ENCODE peak calls at places on chromosomes 16 and 17, in four cellular contexts. Q, D, U and G are unnamed samples.

GRCh38 chr16:23072084-23072599 is 77.1 kb downstream of the USP31 start:
- DNase-seq in U (no peak), D (no peak), Q (no peak), G (peak; percentile 90)

GRCh38 chr17:65514541-65514940 is 46.9 kb downstream of the AXIN2 start:
- DNase-seq in U (no peak), D (no peak), Q (no peak), G (no peak)

GRCh38 chr16:49019081-49019633 is 262.5 kb downstream of the CBLN1 start:
- DNase-seq in D (no peak), Q (no peak), U (no peak), G (no peak)

GRCh38 chr17:43140396-43141332 is 15.5 kb upstream of the BRCA1 start:
- DNase-seq in D (no peak), U (no peak), Q (no peak), G (no peak)

GRCh38 chr17:33175565-33175964 is 117.5 kb downstream of the ASIC2 start:
- DNase-seq in Q (no peak), D (no peak), U (no peak), G (no peak)

GRCh38 chr17:57456622-57457021 is 200.3 kb downstream of the MSI2 start:
- DNase-seq in Q (no peak), U (no peak), D (no peak), G (no peak)

GRCh38 chr17:58875261-58875660 is 119.6 kb downstream of the PPM1E start:
- DNase-seq in U (no peak), Q (no peak), D (no peak), G (no peak)

GRCh38 chr17:10192500-10192899 is 5.9 kb downstream of the GAS7 start:
- DNase-seq in U (no peak), Q (no peak), D (no peak), G (no peak)

GRCh38 chr16:66036162-66036561 is 330.3 kb upstream of the CDH5 start:
- DNase-seq in D (no peak), U (peak; percentile 21), Q (no peak), G (no peak)

GRCh38 chr16:1708083-1708767 is 2.2 kb downstream of the MAPK8IP3 start:
- DNase-seq in D (no peak), U (no peak), Q (no peak), G (no peak)

GRCh38 chr16:72480926-72481325 is 309.0 kb upstream of the PMFBP1 start:
- DNase-seq in D (no peak), Q (no peak), U (no peak), G (peak; percentile 29)

GRCh38 chr17:31858647-31859486 is at the start of gene COPRS:
- DNase-seq in U (peak; percentile 64), Q (peak; percentile 89), D (peak; percentile 25), G (peak; percentile 78)

GRCh38 chr17:17570207-17570797 is 21.2 kb downstream of the PEMT start:
- DNase-seq in U (peak; percentile 55), D (no peak), Q (no peak), G (peak; percentile 19)

GRCh38 chr17:66964930-66965800 is 658 bp downstream of the CACNG4 start:
- DNase-seq in D (no peak), U (no peak), Q (no peak), G (no peak)

GRCh38 chr17:58734040-58734439 is 21.6 kb upstream of the PPM1E start:
- DNase-seq in U (no peak), Q (no peak), D (no peak), G (no peak)

GRCh38 chr16:29977063-29977462 is 3.4 kb downstream of the TAOK2 start:
- DNase-seq in U (no peak), D (no peak), Q (no peak), G (peak; percentile 77)

GRCh38 chr16:4419402-4419801 is 3.0 kb upstream of the CORO7 start:
- DNase-seq in U (no peak), Q (no peak), D (no peak), G (no peak)

GRCh38 chr16:87143661-87144121 is 173.5 kb downstream of the C16orf95 start:
- DNase-seq in D (no peak), Q (no peak), U (no peak), G (no peak)

GRCh38 chr17:4032738-4033137 is 68.5 kb upstream of the ATP2A3 start:
- DNase-seq in U (no peak), Q (no peak), D (no peak), G (no peak)

GRCh38 chr17:55117063-55117611 is 147.6 kb upstream of the HLF start:
- DNase-seq in Q (no peak), U (no peak), D (no peak), G (peak; percentile 51)

GRCh38 chr16:80300876-80301275 is 239.9 kb upstream of the DYNLRB2 start:
- DNase-seq in Q (no peak), D (no peak), U (peak; percentile 54), G (no peak)

GRCh38 chr17:66549731-66550207 is 247.4 kb downstream of the PRKCA start:
- DNase-seq in D (no peak), U (no peak), Q (no peak), G (peak; percentile 46)

GRCh38 chr17:21677911-21678310 is 14.4 kb upstream of the KCNJ18 start:
- DNase-seq in Q (peak; percentile 23), U (no peak), D (no peak), G (no peak)

GRCh38 chr16:70703041-70703834 is 17.4 kb upstream of the MTSS2 start:
- DNase-seq in D (no peak), Q (peak; percentile 35), U (peak; percentile 79), G (no peak)

GRCh38 chr16:57781741-57782606 is 20.3 kb downstream of the KIFC3 start:
- DNase-seq in U (peak; percentile 94), D (no peak), Q (no peak), G (no peak)

GRCh38 chr16:8634991-8635736 is 13.7 kb downstream of the METTL22 start:
- DNase-seq in D (peak; percentile 43), Q (peak; percentile 65), U (peak; percentile 66), G (no peak)

GRCh38 chr16:79991918-79992317 is 391.4 kb upstream of the MAF start:
- DNase-seq in D (no peak), U (no peak), Q (no peak), G (no peak)

GRCh38 chr17:48484850-48485249 is 46.0 kb downstream of the HOXB1 start:
- DNase-seq in U (no peak), Q (peak; percentile 65), D (no peak), G (no peak)

GRCh38 chr16:83992624-83993023 is 24.6 kb downstream of the NECAB2 start:
- DNase-seq in U (no peak), Q (no peak), D (no peak), G (no peak)

DNA sequence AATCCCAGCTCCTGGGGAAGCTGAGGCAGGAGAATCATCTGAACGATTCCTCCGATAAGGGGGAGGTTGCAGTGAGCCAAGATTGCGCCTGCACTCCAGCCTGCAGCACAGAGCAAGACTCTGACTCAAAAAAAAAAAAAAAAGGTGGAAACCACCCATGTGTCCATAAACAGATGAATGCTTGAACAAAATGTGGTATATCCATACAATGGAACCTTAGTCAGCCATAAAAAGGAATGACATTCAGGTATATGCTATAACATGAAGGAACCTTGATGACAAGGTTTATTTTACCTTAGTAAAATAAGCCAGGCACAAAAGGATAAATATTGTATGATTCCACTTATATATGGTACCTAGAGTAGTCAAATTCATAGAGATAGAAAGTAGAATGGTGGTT is 2.9 kb upstream of the MEIOC start:
- DNase-seq in Q (no peak), D (no peak), U (no peak), G (no peak)
- H4K20me1 ChIP-seq in Q (no peaks in the 10 kb centered on the region), D (no peaks in the 10 kb centered on the region), U (no peaks in the 10 kb centered on the region), G (no peaks in the 10 kb centered on the region)

DNA sequence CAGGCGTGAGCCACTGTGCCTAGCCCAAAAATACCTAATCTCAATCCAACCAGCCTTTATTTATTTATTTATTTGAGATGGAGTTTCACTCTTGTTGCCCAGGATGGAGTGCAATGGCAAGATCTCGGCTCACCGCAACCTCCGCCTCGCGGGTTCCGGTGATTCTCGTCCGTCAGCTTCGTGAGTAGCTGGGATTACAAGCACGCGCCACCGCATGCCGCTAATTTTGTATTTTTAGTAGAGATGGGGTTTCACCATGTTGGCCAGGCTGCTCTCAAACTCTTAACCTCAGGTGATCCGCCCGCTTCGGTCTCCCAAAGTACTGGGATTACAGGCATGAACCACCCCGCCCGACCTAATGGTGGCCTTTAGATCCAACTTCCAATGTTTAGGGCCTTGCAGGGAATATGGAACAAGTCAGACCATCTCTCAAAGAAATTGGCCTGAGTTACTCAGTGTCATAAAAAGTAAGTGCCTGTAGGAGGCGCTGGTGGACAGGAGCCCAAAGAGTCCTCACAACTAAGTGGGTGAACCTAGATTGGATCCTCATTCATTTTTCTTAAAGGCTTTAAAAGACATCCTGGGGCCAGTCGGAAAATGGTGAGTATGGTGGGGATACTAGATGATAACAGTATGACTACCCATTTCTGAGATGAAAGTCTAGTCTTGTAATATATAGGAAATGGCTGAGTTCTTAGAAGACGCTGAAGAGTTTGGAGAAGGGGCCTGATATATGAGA is 4.6 kb downstream of the ZSCAN10 start:
- DNase-seq in U (peak; percentile 55), D (no peak), Q (peak; percentile 80), G (peak; percentile 74)
- TF ChIP-seq JUN in U (no peak), D (no peak), Q (no peak), G (no peak)

DNA sequence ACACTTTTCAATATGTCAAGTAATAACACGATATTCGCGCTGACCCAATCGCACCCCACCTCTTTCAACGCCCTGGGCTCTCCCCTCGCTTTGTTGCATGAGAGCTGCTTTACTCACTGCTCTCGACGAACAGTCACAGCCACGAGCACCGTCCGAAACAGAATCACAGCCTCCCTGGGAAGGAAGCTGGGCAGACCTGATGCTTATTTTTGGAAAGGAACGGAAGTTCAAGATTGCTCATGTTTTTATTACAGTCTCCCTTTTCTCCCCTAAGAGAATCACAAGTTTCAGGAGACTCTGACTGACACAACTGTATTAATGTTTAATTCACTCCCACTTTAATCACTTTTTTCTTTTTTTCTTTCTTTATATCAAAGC is 67.8 kb downstream of the ANKRD11 start:
- DNase-seq in Q (no peak), D (no peak), U (no peak), G (peak; percentile 75)
- H4K20me1 ChIP-seq in Q (peaks cover 79% of the 10 kb centered on the region), D (peaks cover 56% of the 10 kb centered on the region), U (peaks cover 94% of the 10 kb centered on the region), G (peaks cover 6% of the 10 kb centered on the region)

DNA sequence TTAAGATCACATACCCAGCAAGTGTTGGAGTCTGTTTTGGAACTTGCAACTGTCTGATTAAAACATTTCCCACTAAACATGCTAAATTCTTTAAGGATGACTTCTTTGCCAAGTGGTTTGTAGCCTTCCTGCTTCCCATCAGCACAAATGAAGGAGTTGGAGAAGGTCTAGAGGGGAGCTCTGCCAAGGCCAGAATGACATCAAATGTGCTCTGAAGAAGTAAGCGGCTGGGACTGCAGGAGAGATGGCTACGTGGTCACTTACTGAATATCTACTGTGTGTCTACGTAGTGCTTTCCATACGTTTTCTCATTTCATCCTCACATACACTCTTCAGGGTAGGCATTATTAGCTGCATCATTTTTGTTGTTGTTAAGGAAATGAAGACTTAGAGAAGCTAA is 135.7 kb upstream of the NLRP1 start:
- DNase-seq in D (no peak), U (no peak), Q (no peak), G (no peak)
- TF ChIP-seq JUN in D (no peak), U (no peak), Q (no peak), G (no peak)

GRCh38 chr16:67857547-67858233 is 10.2 kb upstream of the CENPT start:
- DNase-seq in D (no peak), Q (peak; percentile 76), U (peak; percentile 96), G (peak; percentile 89)
- H4K20me1 ChIP-seq in D (peaks cover 56% of the 10 kb centered on the region), Q (peaks cover 48% of the 10 kb centered on the region), U (peaks cover 61% of the 10 kb centered on the region), G (no peaks in the 10 kb centered on the region)